ENCODE peak calls at places on chromosomes 11 and 22, in ten cellular contexts. D is fibroblast of pulmonary artery; W is astrocyte of the cerebellum; E is CD4-positive, alpha-beta memory T cell; A is brain microvascular endothelial cell; K is heart left ventricle; O is HFF-Myc; M is upper lobe of right lung; F is dorsolateral prefrontal cortex; T is colonic mucosa. H is an unnamed sample.
A peak's percentile ranks its signal among the peaks of the same experiment; 100 is the strongest.

GRCh38 chr22:32771761-32772160 is 29.7 kb upstream of the TIMP3 start:
- DNase-seq in F (no peak), A (no peak), T (no peak), K (no peak), D (no peak), M (no peak), W (no peak), E (no peak), O (no peak), H (no peak)

GRCh38 chr11:110305169-110306018 is 9.0 kb upstream of the RDX start:
- DNase-seq in D (peak; percentile 50), F (no peak), T (no peak), W (no peak), O (no peak), M (no peak), K (no peak), A (no peak), E (no peak), H (no peak)

GRCh38 chr11:128409476-128409875 is 177.9 kb downstream of the ETS1 start:
- DNase-seq in O (no peak), D (peak; percentile 89), E (no peak), W (peak; percentile 16), K (no peak), M (no peak), T (no peak), F (no peak), A (peak; percentile 88), H (no peak)

GRCh38 chr11:79404325-79404724 is 36.5 kb downstream of the TENM4 start:
- DNase-seq in F (no peak), D (peak; percentile 82), M (no peak), O (no peak), T (no peak), K (no peak), A (no peak), W (no peak), E (no peak), H (no peak)

GRCh38 chr11:326842-327580 is 6.4 kb upstream of the IFITM3 start:
- DNase-seq in D (peak; percentile 94), T (peak; percentile 73), O (no peak), W (no peak), K (peak; percentile 90), F (no peak), A (peak; percentile 59), M (peak; percentile 83), E (peak; percentile 82), H (peak; percentile 81)

GRCh38 chr11:34492806-34493414 is 20.7 kb downstream of the ELF5 start:
- DNase-seq in T (peak; percentile 66), K (no peak), E (no peak), W (peak; percentile 64), O (peak; percentile 56), F (peak; percentile 79), M (no peak), D (peak; percentile 71), A (peak; percentile 59), H (no peak)

GRCh38 chr22:26558246-26558895 is 31.6 kb downstream of the TPST2 start:
- DNase-seq in A (peak; percentile 64), E (no peak), M (no peak), D (peak; percentile 10), T (no peak), W (peak; percentile 28), F (no peak), O (no peak), K (no peak), H (no peak)

GRCh38 chr11:129637473-129637872 is 178.2 kb upstream of the TMEM45B start:
- DNase-seq in T (no peak), M (no peak), D (no peak), A (peak; percentile 20), O (no peak), K (no peak), W (no peak), E (no peak), F (no peak), H (no peak)

GRCh38 chr11:64419818-64420485 is 61.0 kb downstream of the RPS6KA4 start:
- DNase-seq in A (peak; percentile 88), K (no peak), E (no peak), W (peak; percentile 13), T (no peak), O (no peak), M (no peak), F (no peak), D (peak; percentile 74), H (no peak)

GRCh38 chr11:56659755-56660154 is 3.7 kb upstream of the OR5AR1 start:
- DNase-seq in D (no peak), F (no peak), M (no peak), E (no peak), A (no peak), K (no peak), W (no peak), O (no peak), T (no peak), H (no peak)
- H3K4me3 ChIP-seq in D (no peak overlapping the region), F (no peak overlapping the region), M (no peak overlapping the region), E (no peak overlapping the region), A (no peak overlapping the region), K (no peak overlapping the region), W (no peak overlapping the region), O (no peak overlapping the region), T (no peak overlapping the region), H (no peak overlapping the region)

GRCh38 chr22:29074276-29074625 is 1.4 kb downstream of the KREMEN1 start:
- DNase-seq in D (no peak), W (no peak), K (no peak), T (peak; percentile 38), O (no peak), A (no peak), E (no peak), M (no peak), F (no peak), H (no peak)

GRCh38 chr22:29072193-29072978 is 449 bp upstream of the KREMEN1 start:
- DNase-seq in O (no peak), M (peak; percentile 97), W (no peak), F (peak; percentile 64), D (peak; percentile 57), E (peak; percentile 81), T (peak; percentile 98), K (peak; percentile 93), A (peak; percentile 39), H (peak; percentile 19)

GRCh38 chr22:29072979-29073617 is at the start of gene KREMEN1:
- DNase-seq in F (no peak), D (no peak), T (peak; percentile 34), K (peak; percentile 72), M (peak; percentile 69), O (no peak), E (no peak), A (no peak), W (no peak), H (no peak)

GRCh38 chr22:29071261-29072045 is 1.4 kb upstream of the KREMEN1 start:
- DNase-seq in D (no peak), M (peak; percentile 83), O (no peak), A (no peak), E (no peak), T (peak; percentile 78), F (no peak), W (no peak), K (peak; percentile 71), H (no peak)

GRCh38 chr22:29073618-29074275 is 912 bp downstream of the KREMEN1 start:
- DNase-seq in K (peak; percentile 80), E (no peak), F (no peak), M (peak; percentile 80), T (peak; percentile 65), W (no peak), O (no peak), A (no peak), D (no peak), H (no peak)
- H3K4me3 ChIP-seq in K (peak overlapping the region; percentile 79), E (peak overlapping the region; percentile 39), F (peak overlapping the region; percentile 70), M (peak overlapping the region; percentile 76), T (peak overlapping the region; percentile 48), W (peak overlapping the region; percentile 56), O (peak overlapping the region; percentile 58), A (peak overlapping the region; percentile 49), D (peak overlapping the region; percentile 62), H (peak overlapping the region; percentile 31)

GRCh38 chr11:6655020-6655789 is 404 bp downstream of the DCHS1 start:
- DNase-seq in T (no peak), O (no peak), F (no peak), D (no peak), K (peak; percentile 64), M (peak; percentile 68), A (no peak), W (no peak), E (peak; percentile 50), H (no peak)
- H3K4me3 ChIP-seq in T (peak overlapping the region; percentile 24), O (peak overlapping the region; percentile 34), F (peak overlapping the region; percentile 62), D (peak overlapping the region; percentile 4), K (peak overlapping the region; percentile 68), M (peak overlapping the region; percentile 47), A (peak overlapping the region; percentile 26), W (peak overlapping the region; percentile 55), E (peak overlapping the region; percentile 3), H (no peak overlapping the region)

GRCh38 chr11:46359936-46360335 is 12.7 kb downstream of the DGKZ start:
- DNase-seq in E (no peak), D (no peak), W (no peak), F (no peak), A (no peak), K (no peak), O (no peak), T (no peak), M (no peak), H (no peak)

GRCh38 chr11:46362146-46363030 is 15.1 kb downstream of the DGKZ start:
- DNase-seq in T (no peak), F (no peak), E (peak; percentile 21), D (no peak), M (no peak), A (no peak), W (no peak), K (no peak), O (no peak), H (no peak)

GRCh38 chr11:46363031-46363407 is 15.8 kb downstream of the DGKZ start:
- DNase-seq in A (peak; percentile 83), O (no peak), K (peak; percentile 81), M (peak; percentile 81), F (no peak), D (peak; percentile 77), T (no peak), W (no peak), E (peak; percentile 19), H (no peak)

GRCh38 chr11:46360878-46361277 is 13.6 kb downstream of the DGKZ start:
- DNase-seq in K (no peak), A (no peak), F (no peak), W (no peak), E (peak; percentile 37), D (peak; percentile 29), T (no peak), O (no peak), M (no peak), H (no peak)

DNA sequence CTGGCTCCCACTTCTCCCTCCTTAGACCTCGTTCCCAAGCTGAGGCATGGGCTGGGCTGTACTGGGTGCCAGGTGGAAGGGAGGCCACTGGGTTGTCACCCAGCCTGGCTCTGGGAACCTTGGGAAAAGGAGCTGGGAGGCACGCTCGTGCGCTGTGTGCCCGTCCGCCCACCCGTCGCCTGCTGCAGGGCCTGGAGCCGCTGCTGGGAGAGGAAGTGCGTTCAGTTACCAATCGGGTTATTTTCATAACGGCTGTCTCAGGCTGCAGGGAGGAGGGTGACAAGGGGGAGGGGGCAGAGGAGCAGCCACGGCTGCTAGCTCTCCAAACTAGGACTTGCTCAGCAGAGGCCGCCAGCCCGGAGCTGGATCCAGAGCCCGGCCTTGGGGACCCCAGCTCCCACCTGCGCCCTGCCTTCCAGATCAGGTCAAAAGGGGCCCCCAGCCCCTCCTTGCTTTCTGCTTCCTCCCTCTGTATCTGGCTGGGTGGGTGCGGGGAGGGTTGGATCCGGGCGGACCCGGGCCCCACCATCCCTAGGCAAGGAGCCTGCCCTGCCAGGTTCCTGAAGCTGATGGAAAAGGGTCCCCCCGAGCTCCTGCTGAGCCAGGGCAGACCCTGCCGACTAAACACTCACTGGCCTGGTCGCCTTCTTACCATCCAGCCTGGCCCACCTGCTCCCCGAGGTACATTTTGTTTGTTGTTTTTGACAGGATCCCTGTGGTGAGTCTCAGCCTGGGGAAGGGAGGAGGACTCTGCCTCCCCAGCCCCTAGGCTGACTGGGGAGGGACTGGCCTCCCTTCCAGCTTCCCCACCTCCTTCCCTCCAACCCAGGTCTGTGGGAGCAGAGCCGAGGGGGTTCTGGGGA is 14.3 kb downstream of the DGKZ start:
- DNase-seq in K (peak; percentile 82), T (no peak), E (peak; percentile 82), F (peak; percentile 51), O (no peak), D (peak; percentile 67), W (no peak), A (peak; percentile 69), M (peak; percentile 88), H (peak; percentile 48)
- H3K4me3 ChIP-seq in K (peak overlapping the region; percentile 62), T (peak overlapping the region; percentile 24), E (peak overlapping the region; percentile 69), F (peak overlapping the region; percentile 51), O (no peak overlapping the region), D (peak overlapping the region; percentile 14), W (no peak overlapping the region), A (peak overlapping the region; percentile 35), M (peak overlapping the region; percentile 36), H (peak overlapping the region; percentile 50)